ENCODE peak calls at places on chromosomes 5 and 9, in seven cellular contexts. T is kidney epithelial cell, V is neural progenitor cell, C is lower lobe of right lung, L is ascending aorta, H is right lobe of liver, G is GM23338. S is an unnamed sample. For H3K36me3, the result is how much of the 10 kb centered on the place peaks cover.

GRCh38 chr5:96090205-96090604 is 128.6 kb upstream of the ELL2 start:
- DNase-seq in C (no peak), V (no peak), L (no peak), T (no peak), H (no peak), G (no peak), S (no peak)

GRCh38 chr5:154611341-154611767 is 133.3 kb upstream of the HAND1 start:
- DNase-seq in H (no peak), T (no peak), L (no peak), G (peak), V (peak), C (no peak), S (no peak)

GRCh38 chr5:12837592-12837991 is 933.3 kb upstream of the CTNND2 start:
- DNase-seq in V (no peak), H (no peak), T (no peak), L (no peak), G (no peak), C (no peak), S (no peak)

GRCh38 chr9:16626577-16627130 is 243.8 kb downstream of the BNC2 start:
- DNase-seq in C (no peak), G (peak), T (peak), H (no peak), L (no peak), V (peak), S (no peak)

GRCh38 chr9:125495137-125496119 is 211.6 kb downstream of the MAPKAP1 start:
- DNase-seq in T (no peak), L (no peak), C (no peak), H (no peak), V (no peak), G (no peak), S (no peak)

GRCh38 chr5:16600397-16600796 is 16.4 kb downstream of the RETREG1 start:
- DNase-seq in V (no peak), H (peak), T (no peak), C (peak), L (no peak), G (no peak), S (no peak)

GRCh38 chr9:134989206-134990065 is 71.7 kb upstream of the FCN1 start:
- DNase-seq in G (no peak), V (no peak), H (no peak), C (no peak), T (no peak), L (no peak), S (no peak)

GRCh38 chr9:13568446-13568845 is 289.0 kb upstream of the MPDZ start:
- DNase-seq in T (no peak), V (no peak), C (no peak), G (no peak), L (no peak), H (no peak), S (no peak)

GRCh38 chr5:113922343-113922742 is 408.8 kb downstream of the YTHDC2 start:
- DNase-seq in T (peak), V (no peak), L (no peak), C (no peak), G (no peak), H (no peak), S (no peak)

GRCh38 chr9:27572566-27572917 is 739 bp downstream of the C9orf72 start:
- DNase-seq in G (peak), V (peak), C (no peak), T (no peak), L (peak), H (no peak), S (no peak)

GRCh38 chr9:20508242-20508641 is 114.1 kb downstream of the MLLT3 start:
- DNase-seq in T (no peak), G (no peak), C (no peak), L (no peak), V (no peak), H (no peak), S (no peak)

GRCh38 chr5:75886706-75887105 is 169.5 kb upstream of the POC5 start:
- DNase-seq in H (no peak), C (no peak), G (no peak), V (no peak), T (peak), L (no peak), S (no peak)

DNA sequence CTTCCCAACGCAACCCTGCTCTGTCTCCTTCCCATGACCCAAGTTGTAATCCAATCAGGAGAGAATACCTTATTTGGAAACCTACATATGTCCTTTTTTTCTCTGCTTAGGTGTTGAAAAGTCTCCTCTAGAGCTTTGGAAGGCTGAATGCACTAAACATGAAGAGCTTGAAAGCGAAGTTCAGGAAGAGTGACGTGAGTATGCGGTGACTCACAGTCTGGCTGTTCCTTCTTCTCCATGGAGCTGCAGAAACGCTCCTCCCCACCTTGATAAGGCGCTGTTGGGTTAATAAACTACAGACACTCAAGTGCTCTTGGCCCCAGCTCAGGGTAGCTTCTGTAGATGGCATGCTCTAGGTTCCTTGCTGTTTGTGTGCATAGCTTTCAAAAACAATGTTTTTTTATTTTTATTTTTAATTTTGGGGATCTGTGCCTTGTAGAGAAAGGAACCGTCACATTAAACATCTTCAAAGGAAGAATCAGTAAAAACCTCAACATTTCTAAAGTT is 30.7 kb downstream of the RAI14 start:
- DNase-seq in G (no peak), V (no peak), T (peak), C (peak), H (peak), L (peak), S (no peak)
- TF ChIP-seq CTCF in G (no peak), V (no peak), T (no peak), C (no peak), H (peak), L (no peak), S (no peak)

GRCh38 chr5:77444356-77444755 is 47.8 kb downstream of the WDR41 start:
- DNase-seq in T (no peak), G (no peak), L (no peak), C (no peak), H (no peak), V (no peak), S (no peak)
- H3K36me3 ChIP-seq in T (under half), G (under half), L (under half), C (under half), H (under half), V (under half), S (under half)

DNA sequence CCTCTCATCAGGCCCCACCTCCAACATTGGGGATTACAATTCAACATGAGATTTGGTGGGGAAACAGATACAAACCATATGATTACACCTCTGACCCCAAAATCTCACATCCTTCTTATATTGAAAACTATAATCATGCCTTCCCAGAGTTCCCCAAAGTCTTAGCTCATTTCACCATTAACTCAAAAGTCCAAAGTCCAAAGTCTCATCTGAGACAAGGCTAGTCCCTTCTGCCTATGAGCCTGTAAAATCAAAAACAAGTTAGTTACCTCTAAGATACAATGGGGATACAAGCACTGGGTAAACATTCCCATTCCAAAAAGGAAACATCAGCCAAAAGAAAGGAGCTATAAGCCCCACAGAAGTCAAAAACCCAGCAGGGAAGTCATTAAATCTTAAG is 26.8 kb upstream of the ARSB start:
- DNase-seq in V (no peak), G (no peak), H (no peak), L (no peak), T (no peak), C (no peak), S (no peak)
- TF ChIP-seq CTCF in V (no peak), G (no peak), H (no peak), L (no peak), T (no peak), C (no peak), S (no peak)

DNA sequence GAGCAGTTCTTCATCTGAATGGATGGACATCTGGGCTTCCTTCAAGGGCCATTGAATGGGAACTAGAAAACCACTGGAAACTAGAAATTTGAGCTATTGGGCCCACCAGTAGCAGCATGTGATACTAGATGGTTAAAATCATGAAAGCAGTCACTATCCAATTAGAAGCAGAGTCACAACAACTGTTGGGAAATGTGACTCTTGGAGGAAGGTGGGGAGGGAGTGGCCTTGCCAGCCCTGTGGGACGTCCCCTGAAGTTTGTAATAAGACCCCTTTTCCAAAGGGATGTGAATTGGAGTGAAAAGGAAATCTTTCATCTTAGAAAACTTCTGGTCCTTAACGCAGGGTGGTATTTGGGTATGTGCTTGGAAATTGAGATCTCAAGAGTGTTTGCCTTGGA is 5.6 kb downstream of the RAB24 start:
- DNase-seq in C (no peak), L (no peak), V (no peak), H (no peak), T (no peak), G (peak), S (no peak)
- H3K36me3 ChIP-seq in C (under half), L (under half), V (under half), H (under half), T (under half), G (under half), S (under half)

GRCh38 chr9:130015353-130016019 is 27.5 kb downstream of the FNBP1 start:
- DNase-seq in H (no peak), V (no peak), L (no peak), T (no peak), G (no peak), C (no peak), S (no peak)
- TF ChIP-seq CTCF in H (no peak), V (no peak), L (no peak), T (no peak), G (no peak), C (no peak), S (no peak)

GRCh38 chr5:62375627-62376026 is 28.1 kb downstream of the DIMT1 start:
- DNase-seq in T (no peak), G (no peak), L (no peak), H (no peak), V (no peak), C (no peak), S (no peak)
- H3K36me3 ChIP-seq in T (under half), G (under half), L (under half), H (under half), V (under half), C (half or more), S (under half)

GRCh38 chr5:132802044-132802684 is 10.9 kb upstream of the SOWAHA start:
- DNase-seq in C (no peak), L (no peak), V (no peak), T (no peak), H (no peak), G (no peak), S (no peak)
- TF ChIP-seq CTCF in C (no peak), L (peak), V (no peak), T (no peak), H (no peak), G (peak), S (no peak)

DNA sequence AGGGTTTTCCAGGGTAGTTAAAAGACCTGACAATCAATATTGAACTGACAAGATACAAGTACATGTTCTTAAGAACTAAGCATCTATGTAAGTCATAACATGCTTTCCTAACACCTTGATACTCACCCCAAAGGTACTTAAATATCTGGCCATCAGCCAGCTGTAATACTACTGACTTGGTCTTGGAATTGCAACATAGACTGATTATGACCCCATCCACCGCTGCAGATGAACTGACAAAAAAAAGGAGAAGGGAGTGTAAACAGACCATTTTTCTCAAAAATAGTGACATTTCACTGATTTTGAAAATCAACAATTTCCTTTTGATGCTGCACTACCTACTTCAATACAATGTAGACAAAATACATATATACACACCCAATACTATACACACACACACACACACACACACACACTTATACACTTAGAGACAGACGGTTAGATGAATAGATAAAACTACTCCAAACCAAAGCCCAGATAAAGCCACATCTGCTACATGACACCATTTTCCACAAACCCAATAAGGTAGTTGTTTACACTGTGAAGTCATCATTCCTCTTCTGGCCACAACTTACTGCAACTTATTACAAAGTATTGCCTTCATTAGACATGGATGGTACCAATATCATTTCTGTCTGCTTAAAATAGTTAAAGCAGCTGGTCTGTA is 30.4 kb downstream of the ELP1 start:
- DNase-seq in L (no peak), T (no peak), H (no peak), G (no peak), V (no peak), C (no peak), S (no peak)
- H3K36me3 ChIP-seq in L (half or more), T (under half), H (under half), G (under half), V (under half), C (half or more), S (under half)

GRCh38 chr9:88011005-88011766 is 36.9 kb upstream of the CDK20 start:
- DNase-seq in L (no peak), V (peak), H (no peak), G (peak), C (no peak), T (no peak), S (no peak)
- TF ChIP-seq CTCF in L (peak), V (peak), H (peak), G (peak), C (no peak), T (peak), S (peak)

DNA sequence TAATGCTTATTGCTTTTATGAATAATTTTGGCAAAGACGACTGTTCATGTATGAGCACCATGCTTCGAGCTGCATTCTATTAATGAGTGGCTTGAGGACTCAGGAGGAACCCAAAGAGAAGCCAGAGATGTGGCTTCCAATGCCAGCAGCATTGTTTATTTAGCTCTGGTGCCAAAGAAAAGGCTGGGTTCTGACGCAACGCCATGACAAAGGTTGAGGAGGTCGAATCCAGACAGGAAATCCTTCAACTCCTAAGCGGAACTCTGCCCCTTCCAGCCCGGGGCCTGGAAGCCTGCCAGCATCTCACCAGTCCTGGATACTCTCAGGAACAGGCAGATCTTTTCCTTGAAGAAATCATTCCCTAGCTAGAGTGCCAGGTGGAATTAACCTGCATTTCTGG is 104.4 kb downstream of the ARHGAP26 start:
- DNase-seq in T (no peak), L (peak), G (no peak), V (no peak), C (peak), H (peak), S (no peak)
- H3K36me3 ChIP-seq in T (under half), L (under half), G (under half), V (under half), C (under half), H (under half), S (under half)

S was measured in BJ.